ENCODE peak calls at places on chromosomes 4 and X, in nine cellular contexts. E, V, X, J, D, Z, M, I and S are unnamed samples.

GRCh38 chr4:183507928-183508327 is 3.1 kb downstream of the ING2 start:
- DNase-seq in I (no peak), V (no peak), M (no peak), E (peak; percentile 55), X (no peak), J (no peak), Z (peak; percentile 21), D (no peak), S (no peak)

GRCh38 chrX:115689931-115690330 is 129.0 kb downstream of the PLS3 start:
- DNase-seq in D (no peak), I (no peak), Z (no peak), E (peak; percentile 9), X (no peak), J (no peak), M (peak; percentile 13), V (no peak), S (no peak)

GRCh38 chrX:140572724-140573123 is 67.9 kb upstream of the SOX3 start:
- DNase-seq in E (peak; percentile 52), J (no peak), V (peak; percentile 49), M (peak; percentile 8), X (peak; percentile 43), I (no peak), D (peak; percentile 49), Z (peak; percentile 4), S (peak; percentile 31)

GRCh38 chrX:56792270-56793111 is 63.4 kb downstream of the NBDY start:
- DNase-seq in M (no peak), Z (no peak), X (peak; percentile 23), D (no peak), J (peak; percentile 0), E (no peak), I (peak; percentile 20), V (no peak), S (no peak)

GRCh38 chr4:186936496-186937375 is 213.1 kb upstream of the FAT1 start:
- DNase-seq in D (no peak), M (peak; percentile 77), X (no peak), J (no peak), V (no peak), E (peak; percentile 75), I (no peak), Z (no peak), S (no peak)

GRCh38 chr4:145904413-145905177 is 34.0 kb downstream of the ZNF827 start:
- DNase-seq in X (no peak), V (peak; percentile 10), Z (no peak), D (no peak), M (no peak), I (no peak), E (no peak), J (no peak), S (no peak)

GRCh38 chr4:84501721-84502267 is 2.7 kb upstream of the NKX6-1 start:
- DNase-seq in M (no peak), E (no peak), I (no peak), Z (no peak), V (no peak), D (no peak), X (no peak), J (no peak), S (peak; percentile 3)

GRCh38 chrX:54807524-54808108 is at the start of gene MAGED2:
- DNase-seq in V (no peak), Z (peak; percentile 25), X (no peak), E (peak; percentile 80), D (peak; percentile 39), M (no peak), J (peak; percentile 62), I (no peak), S (no peak)

GRCh38 chr4:174136013-174136412 is 147.5 kb downstream of the FBXO8 start:
- DNase-seq in Z (no peak), I (peak; percentile 71), X (no peak), J (no peak), V (no peak), M (no peak), E (peak; percentile 19), D (no peak), S (no peak)

GRCh38 chr4:10684631-10685030 is at the start of gene CLNK:
- DNase-seq in J (no peak), M (no peak), I (no peak), X (no peak), D (no peak), V (peak; percentile 82), Z (no peak), E (no peak), S (no peak)

GRCh38 chr4:142777045-142777743 is 68.9 kb downstream of the INPP4B start:
- DNase-seq in D (no peak), M (no peak), I (no peak), E (peak; percentile 10), Z (no peak), V (no peak), J (no peak), X (no peak), S (no peak)

GRCh38 chrX:39813631-39814246 is 284.0 kb downstream of the BCOR start:
- DNase-seq in V (no peak), J (no peak), D (peak; percentile 72), I (peak; percentile 84), X (no peak), Z (no peak), E (peak; percentile 45), M (peak; percentile 20), S (no peak)

GRCh38 chrX:39818071-39818470 is 279.7 kb downstream of the BCOR start:
- DNase-seq in Z (no peak), V (no peak), E (peak; percentile 45), D (no peak), J (no peak), M (no peak), I (no peak), X (no peak), S (no peak)

GRCh38 chrX:39814391-39814790 is 283.4 kb downstream of the BCOR start:
- DNase-seq in Z (peak; percentile 37), D (no peak), M (no peak), X (no peak), E (peak; percentile 39), I (no peak), V (peak; percentile 57), J (peak; percentile 51), S (peak; percentile 48)

GRCh38 chrX:39816871-39817731 is 280.7 kb downstream of the BCOR start:
- DNase-seq in M (peak; percentile 36), E (peak; percentile 41), X (no peak), I (no peak), J (no peak), V (no peak), D (peak; percentile 18), Z (peak; percentile 17), S (no peak)

GRCh38 chrX:39815621-39816020 is 282.1 kb downstream of the BCOR start:
- DNase-seq in X (no peak), M (no peak), I (no peak), D (no peak), Z (peak; percentile 26), J (no peak), V (peak; percentile 57), E (no peak), S (peak; percentile 59)
- TF ChIP-seq CTCF in X (no peak), M (no peak), I (no peak), D (no peak), Z (no peak), J (no peak), V (no peak), E (no peak), S (no peak)

GRCh38 chr4:65580551-65580950 is 89.7 kb downstream of the EPHA5 start:
- DNase-seq in J (no peak), V (no peak), E (no peak), M (no peak), I (no peak), X (no peak), Z (no peak), D (no peak), S (no peak)
- TF ChIP-seq CTCF in J (no peak), V (no peak), E (peak; percentile 6), M (peak; percentile 32), I (no peak), X (no peak), Z (no peak), D (no peak), S (no peak)

GRCh38 chr4:100688368-100688767 is 170.5 kb upstream of the EMCN start:
- DNase-seq in J (no peak), D (no peak), X (no peak), Z (no peak), E (no peak), V (no peak), M (no peak), I (no peak), S (no peak)

GRCh38 chr4:100679926-100680325 is 162.1 kb upstream of the EMCN start:
- DNase-seq in E (no peak), M (no peak), I (no peak), V (no peak), Z (no peak), D (no peak), J (no peak), X (no peak), S (no peak)

GRCh38 chr4:100681289-100681688 is 163.5 kb upstream of the EMCN start:
- DNase-seq in D (no peak), J (no peak), M (no peak), X (no peak), I (no peak), Z (no peak), V (no peak), E (no peak), S (no peak)

GRCh38 chr4:100682477-100683218 is 164.8 kb upstream of the EMCN start:
- DNase-seq in E (no peak), X (no peak), Z (no peak), V (no peak), I (no peak), D (no peak), J (no peak), M (no peak), S (no peak)
- TF ChIP-seq CTCF in E (no peak), X (no peak), Z (no peak), V (no peak), I (no peak), D (no peak), J (no peak), M (no peak), S (no peak)

GRCh38 chr4:153206534-153206933 is 2.3 kb downstream of the TRIM2 start:
- DNase-seq in J (no peak), E (no peak), M (no peak), I (no peak), D (no peak), Z (no peak), V (no peak), X (no peak), S (no peak)

GRCh38 chr4:153205757-153206156 is 1.5 kb downstream of the TRIM2 start:
- DNase-seq in D (no peak), I (no peak), V (no peak), X (peak; percentile 59), J (no peak), E (peak; percentile 92), Z (no peak), M (peak; percentile 31), S (no peak)

GRCh38 chr4:153209410-153209809 is 5.2 kb downstream of the TRIM2 start:
- DNase-seq in J (no peak), X (peak; percentile 48), I (no peak), Z (no peak), E (peak; percentile 57), M (no peak), D (no peak), V (no peak), S (no peak)

GRCh38 chr4:153207027-153207426 is 2.8 kb downstream of the TRIM2 start:
- DNase-seq in J (no peak), I (no peak), D (no peak), M (no peak), Z (no peak), X (no peak), V (no peak), E (no peak), S (no peak)

DNA sequence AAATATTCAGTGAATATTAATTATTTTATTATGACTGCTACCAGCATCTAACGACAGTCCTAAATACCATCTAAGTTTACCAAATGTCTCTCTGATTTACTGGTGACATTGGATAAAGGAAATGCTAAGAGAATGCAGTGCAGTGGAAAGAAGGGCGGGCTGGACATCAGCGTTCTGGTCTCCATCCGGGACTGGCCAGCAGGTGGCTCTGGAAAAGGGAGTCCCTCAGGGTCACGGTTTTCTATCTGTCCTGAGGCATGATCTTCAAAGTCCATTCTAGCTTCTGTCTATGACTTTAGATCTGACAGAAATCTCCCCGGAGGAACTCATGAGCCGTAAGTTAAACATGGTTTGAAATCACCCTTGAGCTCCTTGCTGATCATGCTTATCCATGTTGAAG is 3.3 kb downstream of the TRIM2 start:
- DNase-seq in X (no peak), I (no peak), J (no peak), M (peak; percentile 26), D (peak; percentile 54), E (peak; percentile 67), Z (peak; percentile 46), V (no peak), S (no peak)
- TF ChIP-seq CTCF in X (peak; percentile 29), I (peak; percentile 62), J (no peak), M (peak; percentile 81), D (peak; percentile 25), E (peak; percentile 42), Z (peak; percentile 55), V (no peak), S (peak; percentile 13)